ENCODE peak calls at places on chromosomes 13 and 19, in seven cellular contexts. T is heart right ventricle, W is astrocyte, Z is cardiac muscle cell, J is AG10803, H is brain microvascular endothelial cell, L is mesothelial cell of epicardium. A is an unnamed sample.

GRCh38 chr13:57375876-57376275 is 208.9 kb downstream of the PRR20E start:
- DNase-seq in T (no peak), H (no peak), L (no peak), J (no peak), Z (no peak), W (no peak), A (no peak)

GRCh38 chr19:15614507-15615379 is at the start of gene CYP4F8:
- DNase-seq in Z (no peak), T (no peak), L (no peak), H (no peak), J (no peak), W (no peak), A (no peak)

GRCh38 chr19:47618771-47619170 is 9.8 kb downstream of the BICRA start:
- DNase-seq in J (peak; percentile 48), L (no peak), H (no peak), W (peak; percentile 60), T (peak; percentile 82), Z (peak; percentile 42), A (no peak)

GRCh38 chr13:50038266-50038665 is 23.0 kb downstream of the KCNRG start:
- DNase-seq in W (no peak), T (no peak), L (no peak), H (no peak), Z (no peak), J (no peak), A (no peak)

GRCh38 chr19:57903298-57904174 is 12.9 kb downstream of the ZNF417 start:
- DNase-seq in T (no peak), L (no peak), Z (peak; percentile 75), H (no peak), W (peak; percentile 21), J (peak; percentile 74), A (no peak)

GRCh38 chr13:37666036-37666435 is 67.5 kb upstream of the POSTN start:
- DNase-seq in W (no peak), Z (no peak), T (no peak), J (no peak), H (no peak), L (no peak), A (no peak)

GRCh38 chr13:89097994-89098393 is 1426.8 kb downstream of the SLITRK5 start:
- DNase-seq in H (no peak), J (no peak), Z (no peak), T (no peak), W (no peak), L (no peak), A (no peak)

GRCh38 chr19:49803529-49803856 is 9.6 kb downstream of the FUZ start:
- DNase-seq in Z (no peak), H (no peak), L (no peak), W (no peak), T (no peak), J (no peak), A (no peak)

GRCh38 chr13:70297219-70297618 is 189.0 kb upstream of the KLHL1 start:
- DNase-seq in H (no peak), W (no peak), L (no peak), T (no peak), Z (no peak), J (no peak), A (no peak)

GRCh38 chr19:15911599-15912237 is 13.8 kb upstream of the CYP4F2 start:
- DNase-seq in H (no peak), L (no peak), W (no peak), T (no peak), Z (no peak), J (no peak), A (no peak)

GRCh38 chr19:16001481-16002312 is 52.9 kb downstream of the OR10H4 start:
- DNase-seq in Z (peak; percentile 82), T (no peak), L (no peak), W (peak; percentile 10), J (peak; percentile 77), H (peak; percentile 54), A (peak; percentile 50)

GRCh38 chr13:104436555-104436954 is 1370.3 kb upstream of the SLC10A2 start:
- DNase-seq in Z (no peak), H (no peak), W (no peak), J (no peak), T (no peak), L (no peak), A (no peak)

GRCh38 chr13:54573186-54573585 is 1544.6 kb downstream of the OLFM4 start:
- DNase-seq in L (no peak), T (no peak), Z (no peak), J (no peak), W (no peak), H (no peak), A (no peak)

GRCh38 chr13:29847501-29847983 is 2.9 kb downstream of the UBL3 start:
- DNase-seq in L (no peak), W (peak; percentile 45), Z (peak; percentile 62), H (peak; percentile 24), J (peak; percentile 56), T (no peak), A (no peak)

GRCh38 chr19:39246951-39247669 is 1.5 kb downstream of the IFNL4 start:
- DNase-seq in L (no peak), J (no peak), T (no peak), H (no peak), W (no peak), Z (peak; percentile 40), A (no peak)

GRCh38 chr19:51712461-51713081 is 11.2 kb downstream of the HAS1 start:
- DNase-seq in L (no peak), T (no peak), W (no peak), J (peak; percentile 42), Z (peak; percentile 71), H (no peak), A (no peak)

GRCh38 chr13:93004919-93005318 is 221.7 kb upstream of the GPC6 start:
- DNase-seq in Z (peak; percentile 27), L (no peak), W (no peak), T (no peak), J (peak; percentile 9), H (peak; percentile 4), A (no peak)
- TF ChIP-seq CTCF in Z (peak; percentile 17), L (no peak), W (no peak), T (no peak), J (peak; percentile 40), H (peak; percentile 44), A (peak; percentile 15)

DNA sequence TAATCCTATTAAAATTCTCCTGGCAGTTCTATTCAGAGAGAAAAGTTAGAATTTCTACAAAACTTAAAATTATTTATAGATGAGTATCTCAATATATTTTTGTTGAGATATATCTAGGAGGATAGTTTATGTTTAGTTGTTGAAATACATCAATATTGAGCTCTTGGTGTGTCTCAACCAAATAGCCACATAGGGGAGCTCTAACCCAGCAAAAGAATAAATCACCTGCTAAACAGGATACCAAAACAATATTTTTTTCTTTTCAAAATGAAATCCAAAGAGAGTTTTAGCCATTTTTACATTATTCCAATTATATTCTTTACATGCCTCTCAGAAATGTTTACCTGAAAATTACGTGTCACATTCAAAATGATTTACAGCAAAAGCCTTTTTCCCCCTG is 954.7 kb downstream of the SLITRK6 start:
- DNase-seq in H (no peak), Z (peak; percentile 1), L (no peak), W (no peak), T (no peak), J (no peak), A (no peak)
- TF ChIP-seq CTCF in H (peak; percentile 32), Z (no peak), L (no peak), W (peak; percentile 30), T (peak; percentile 17), J (no peak), A (peak; percentile 79)

DNA sequence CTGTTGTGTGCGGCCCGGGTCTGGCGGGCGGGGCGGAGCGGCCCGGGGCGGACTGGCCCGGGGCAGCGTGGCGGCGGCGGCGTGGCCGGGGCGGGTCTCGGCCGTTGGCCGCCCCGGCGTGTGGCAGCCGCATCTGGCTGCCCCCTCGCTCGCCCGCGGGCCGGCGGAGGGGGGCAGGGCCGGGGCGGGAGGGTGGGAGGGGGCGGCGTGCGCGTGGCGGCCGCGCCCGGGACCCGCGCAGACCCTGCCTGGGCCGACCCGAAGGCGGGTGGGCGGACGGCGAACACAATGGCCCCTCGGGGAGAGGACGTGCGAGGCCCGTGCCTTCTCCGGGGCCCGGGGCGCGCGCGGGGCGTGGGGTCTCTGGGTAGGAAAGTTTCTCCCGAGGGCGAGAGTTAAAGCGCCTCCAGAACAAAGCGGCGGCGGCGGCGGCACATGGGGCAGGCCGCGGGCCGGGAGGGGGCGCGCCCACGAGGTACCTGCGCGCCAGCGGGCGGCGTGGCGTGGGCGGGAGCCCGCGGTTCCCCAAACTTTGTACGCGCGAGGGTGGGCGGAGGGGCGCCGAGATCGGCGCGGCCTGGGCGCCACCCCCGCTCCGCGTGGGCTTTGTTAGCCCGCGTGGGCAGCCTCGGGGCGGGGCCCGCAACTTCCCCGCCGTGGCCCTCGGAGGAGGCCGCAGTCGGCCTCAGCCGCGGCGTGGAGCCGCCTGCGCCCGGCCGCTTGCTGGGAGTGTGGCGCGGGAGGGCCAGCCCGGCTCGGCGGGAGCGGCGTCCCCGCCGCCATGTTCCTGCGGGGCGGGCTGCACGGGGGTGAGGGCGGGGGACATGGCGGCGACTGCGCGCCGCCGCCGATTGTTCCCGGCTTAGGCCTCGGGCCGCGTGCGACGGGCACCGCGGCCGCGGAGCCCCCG is 764 bp downstream of the MIR17HG start:
- DNase-seq in Z (peak; percentile 34), J (peak; percentile 58), T (peak; percentile 50), L (peak; percentile 41), H (no peak), W (peak; percentile 26), A (peak; percentile 75)
- TF ChIP-seq CTCF in Z (no peak), J (no peak), T (peak; percentile 31), L (no peak), H (no peak), W (no peak), A (no peak)

GRCh38 chr19:11288349-11288748 is 7.6 kb upstream of the TSPAN16 start:
- DNase-seq in L (no peak), J (peak; percentile 38), H (peak; percentile 40), T (no peak), W (no peak), Z (peak; percentile 42), A (no peak)

GRCh38 chr19:11291415-11291814 is 4.5 kb upstream of the TSPAN16 start:
- DNase-seq in W (no peak), L (no peak), H (no peak), J (no peak), Z (no peak), T (no peak), A (no peak)

GRCh38 chr19:11281336-11282049 is 14.5 kb upstream of the TSPAN16 start:
- DNase-seq in L (no peak), W (no peak), Z (peak; percentile 44), T (no peak), H (no peak), J (no peak), A (no peak)

GRCh38 chr19:11284535-11284934 is 11.4 kb upstream of the TSPAN16 start:
- DNase-seq in J (no peak), H (no peak), T (no peak), Z (no peak), L (no peak), W (no peak), A (no peak)

DNA sequence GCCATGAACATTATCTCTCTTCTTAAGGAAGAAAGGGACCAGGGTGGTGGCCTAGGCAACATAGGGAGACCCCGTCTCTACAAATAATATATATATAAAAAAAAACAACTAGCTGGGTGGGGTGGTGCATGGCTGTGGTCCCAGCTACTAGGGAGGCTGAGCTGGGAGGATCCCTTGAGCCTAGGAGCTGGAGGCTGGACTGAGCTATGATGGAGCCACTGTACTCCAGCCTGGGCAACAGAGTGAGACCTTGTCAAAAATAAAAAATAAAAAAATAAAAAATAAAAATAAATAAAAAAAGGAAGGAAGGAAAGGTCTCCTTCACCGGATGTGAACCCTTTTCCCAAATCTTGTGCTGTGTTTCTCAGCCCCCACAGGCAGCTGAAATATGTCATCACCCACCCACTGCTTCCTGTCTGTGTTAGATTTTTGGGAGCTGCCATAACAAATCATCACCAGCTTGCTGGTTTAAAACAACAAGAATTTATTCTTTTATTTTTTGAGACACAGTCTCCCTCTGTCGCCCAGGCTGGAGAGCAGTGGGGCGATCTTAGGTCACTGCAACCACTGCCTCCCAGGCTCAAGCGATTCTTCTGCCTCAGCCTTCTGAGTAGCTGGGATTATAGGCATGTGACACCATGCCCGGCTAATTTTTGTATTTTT is 9.5 kb upstream of the TSPAN16 start:
- DNase-seq in Z (peak; percentile 84), T (no peak), W (peak; percentile 39), H (peak; percentile 39), L (no peak), J (peak; percentile 60), A (no peak)
- TF ChIP-seq CTCF in Z (peak; percentile 37), T (peak; percentile 72), W (no peak), H (peak; percentile 38), L (no peak), J (peak; percentile 35), A (no peak)